ENCODE peak calls at places on chromosomes 3 and 15, in eight cellular contexts. R is 8988T; I is T-helper 1 cell; K is skeletal muscle cell; E is activated T-cell treated with anti-CD3 and anti-CD28 coated beads for 1 hour; U is stimulated activated naive CD8-positive, alpha-beta T cell treated with anti-CD3 and anti-CD28 coated beads, Interleukin-15, amount 100 ng/mL, for 72 hours; W is stimulated activated CD8-positive, alpha-beta memory T cell treated with anti-CD3 and anti-CD28 coated beads, Interleukin-4, amount 100 ng/mL, for 24 hours; M is activated CD8-positive, alpha-beta memory T cell treated with anti-CD3 and anti-CD28 coated beads, Interleukin-2, amount 10 ng/mL, durations not matched to agents 7 days and 5 days. C is an unnamed sample.

GRCh38 chr3:158896729-158897128 is 94.9 kb downstream of the MFSD1 start:
- DNase-seq in R (no peak), I (no peak), K (no peak), E (no peak), U (no peak), W (no peak), M (no peak), C (no peak)

GRCh38 chr15:75801859-75802593 is 41.2 kb upstream of the UBE2Q2 start:
- DNase-seq in R (peak), I (peak), K (no peak), E (peak), U (peak), W (peak), M (peak), C (peak)

GRCh38 chr3:160472344-160472743 is 22.8 kb upstream of the TRIM59 start:
- DNase-seq in R (no peak), I (no peak), K (no peak), E (no peak), U (no peak), W (no peak), M (no peak), C (no peak)

GRCh38 chr3:59115355-59116136 is 65.7 kb upstream of the CFAP20DC start:
- DNase-seq in R (no peak), I (no peak), K (no peak), E (no peak), U (no peak), W (no peak), M (no peak), C (no peak)

GRCh38 chr3:171876651-171877272 is 33.6 kb downstream of the TMEM212 start:
- DNase-seq in R (no peak), I (no peak), K (peak), E (no peak), U (no peak), W (no peak), M (no peak), C (no peak)

GRCh38 chr3:170244566-170244965 is 22.3 kb downstream of the PRKCI start:
- DNase-seq in R (no peak), I (no peak), K (no peak), E (no peak), U (no peak), W (no peak), M (no peak), C (no peak)

GRCh38 chr3:67916353-67916752 is 261.9 kb upstream of the SUCLG2 start:
- DNase-seq in R (no peak), I (no peak), K (no peak), E (no peak), U (no peak), W (no peak), M (no peak), C (no peak)

GRCh38 chr15:49040151-49040550 is 6.1 kb downstream of the SECISBP2L start:
- DNase-seq in R (no peak), I (no peak), K (no peak), E (no peak), U (no peak), W (no peak), M (no peak), C (no peak)

GRCh38 chr3:94607778-94608177 is 544.9 kb downstream of the NSUN3 start:
- DNase-seq in R (no peak), I (no peak), K (no peak), E (no peak), U (no peak), W (no peak), M (no peak), C (no peak)

GRCh38 chr15:25987638-25988037 is 124.5 kb upstream of the ATP10A start:
- DNase-seq in R (no peak), I (no peak), K (no peak), E (no peak), U (no peak), W (no peak), M (no peak), C (no peak)

GRCh38 chr3:107662109-107662477 is 139.3 kb downstream of the BBX start:
- DNase-seq in R (no peak), I (no peak), K (peak), E (no peak), U (no peak), W (no peak), M (no peak), C (no peak)

GRCh38 chr3:97967966-97968365 is 4.3 kb downstream of the RIOX2 start:
- DNase-seq in R (no peak), I (no peak), K (no peak), E (no peak), U (no peak), W (no peak), M (no peak), C (no peak)

GRCh38 chr15:69160976-69161877 is 792 bp downstream of the GLCE start:
- DNase-seq in R (peak), I (peak), K (no peak), E (peak), U (peak), W (no peak), M (peak), C (peak)

GRCh38 chr3:129481783-129482332 is 41.8 kb downstream of the IFT122 start:
- DNase-seq in R (no peak), I (peak), K (peak), E (peak), U (no peak), W (no peak), M (no peak), C (peak)

GRCh38 chr3:162643245-162643644 is 1146.6 kb downstream of the OTOL1 start:
- DNase-seq in R (no peak), I (no peak), K (no peak), E (no peak), U (no peak), W (no peak), M (no peak), C (no peak)

C was measured in T-helper 17 cell.